ENCODE peak calls at places on chromosomes 11 and 22, in ten cellular contexts. C is fibroblast of mammary gland; A is CD4-positive, alpha-beta T cell; V is body of pancreas; U is neural progenitor cell; P is AG10803; Z is lower leg skin; W is tibial artery; B is Peyer's patch; D is AG09319. L is an unnamed sample.

GRCh38 chr11:105177658-105178057 is 38.1 kb upstream of the CARD18 start:
- DNase-seq in A (no peak), Z (no peak), V (no peak), W (no peak), P (peak), U (no peak), B (no peak), D (peak), C (peak), L (no peak)

GRCh38 chr22:40805699-40806203 is 13.4 kb downstream of the SLC25A17 start:
- DNase-seq in Z (no peak), W (no peak), C (no peak), B (no peak), U (no peak), V (no peak), P (no peak), A (no peak), D (no peak), L (no peak)

GRCh38 chr11:92830382-92831148 is 138.9 kb upstream of the MTNR1B start:
- DNase-seq in A (no peak), Z (no peak), W (no peak), V (no peak), U (no peak), B (no peak), D (no peak), P (no peak), C (no peak), L (no peak)

GRCh38 chr11:126416542-126417090 is 61.1 kb downstream of the ST3GAL4 start:
- DNase-seq in W (peak), U (peak), V (peak), Z (peak), D (peak), C (peak), P (peak), B (peak), A (peak), L (peak)

GRCh38 chr22:36566720-36567119 is 37.8 kb upstream of the EIF3D start:
- DNase-seq in C (no peak), D (no peak), Z (no peak), A (no peak), W (no peak), B (no peak), U (no peak), P (no peak), V (no peak), L (no peak)

GRCh38 chr22:47395481-47395880 is 633.0 kb downstream of the TBC1D22A start:
- DNase-seq in V (peak), B (peak), U (no peak), W (peak), A (no peak), P (no peak), D (no peak), C (no peak), Z (no peak), L (no peak)

GRCh38 chr11:72962717-72963116 is 148.5 kb downstream of the ATG16L2 start:
- DNase-seq in B (no peak), C (no peak), A (no peak), D (no peak), P (no peak), U (no peak), V (no peak), Z (no peak), W (no peak), L (no peak)

GRCh38 chr11:6022954-6023353 is 7.6 kb downstream of the OR56A1 start:
- DNase-seq in U (peak), V (peak), A (no peak), C (peak), B (no peak), D (no peak), P (peak), W (no peak), Z (no peak), L (no peak)

GRCh38 chr11:106974831-106975230 is 43.4 kb downstream of the GUCY1A2 start:
- DNase-seq in V (no peak), U (no peak), P (no peak), D (no peak), B (no peak), A (no peak), C (no peak), Z (no peak), W (no peak), L (no peak)

GRCh38 chr11:3000032-3000961 is 8.2 kb upstream of the NAP1L4 start:
- DNase-seq in D (no peak), C (peak), A (no peak), Z (peak), V (peak), B (peak), P (no peak), U (peak), W (peak), L (no peak)

GRCh38 chr22:42335839-42336378 is 65.5 kb upstream of the TCF20 start:
- DNase-seq in U (no peak), B (no peak), C (no peak), V (peak), W (no peak), A (no peak), D (no peak), Z (no peak), P (no peak), L (no peak)

GRCh38 chr11:69874178-69874983 is 55.2 kb upstream of the FGF3 start:
- DNase-seq in B (peak), V (no peak), P (no peak), C (no peak), W (peak), Z (peak), A (no peak), D (no peak), U (no peak), L (no peak)

GRCh38 chr11:86037743-86038142 is 31.1 kb downstream of the PICALM start:
- DNase-seq in B (no peak), C (no peak), D (no peak), A (no peak), Z (no peak), U (no peak), W (no peak), V (no peak), P (no peak), L (no peak)

GRCh38 chr22:20457506-20458240 is 20.0 kb upstream of the SCARF2 start:
- DNase-seq in W (no peak), P (no peak), B (no peak), C (no peak), D (no peak), U (no peak), V (no peak), Z (no peak), A (no peak), L (no peak)

GRCh38 chr11:118194835-118195627 is 18.6 kb upstream of the SCN2B start:
- DNase-seq in C (peak), Z (peak), B (peak), D (peak), U (no peak), A (no peak), W (peak), V (peak), P (peak), L (peak)

GRCh38 chr11:13602844-13603243 is 65.6 kb upstream of the FAR1 start:
- DNase-seq in D (no peak), P (no peak), V (no peak), A (no peak), B (no peak), C (no peak), Z (no peak), U (peak), W (no peak), L (no peak)

GRCh38 chr11:110991621-110992355 is 253.7 kb upstream of the POU2AF2 start:
- DNase-seq in Z (no peak), B (no peak), D (peak), P (peak), W (no peak), C (peak), A (no peak), V (peak), U (no peak), L (no peak)

GRCh38 chr22:48414662-48415061 is 1413.0 kb downstream of the BRD1 start:
- DNase-seq in P (no peak), V (no peak), U (no peak), B (no peak), A (no peak), W (peak), Z (no peak), C (no peak), D (no peak), L (no peak)

GRCh38 chr22:26479043-26479791 is 4.4 kb downstream of the HPS4 start:
- DNase-seq in V (no peak), U (no peak), B (no peak), D (no peak), W (no peak), C (no peak), Z (no peak), P (no peak), A (no peak), L (no peak)

GRCh38 chr11:130122141-130122575 is 37.4 kb upstream of the ST14 start:
- DNase-seq in P (no peak), W (no peak), A (no peak), U (no peak), D (no peak), C (no peak), Z (no peak), B (no peak), V (no peak), L (no peak)

GRCh38 chr11:124740277-124740882 is 638 bp downstream of the NRGN start:
- DNase-seq in C (peak), A (no peak), B (peak), D (no peak), U (peak), W (no peak), P (no peak), V (no peak), Z (peak), L (no peak)

GRCh38 chr11:15213471-15214231 is 98.9 kb downstream of the INSC start:
- DNase-seq in W (no peak), V (no peak), B (no peak), Z (no peak), U (no peak), P (no peak), D (no peak), A (no peak), C (no peak), L (no peak)

GRCh38 chr11:96299155-96299883 is 43.7 kb downstream of the MAML2 start:
- DNase-seq in U (no peak), W (no peak), P (no peak), Z (peak), C (no peak), D (no peak), V (no peak), A (no peak), B (no peak), L (no peak)
- TF ChIP-seq CTCF in U (no peak), W (no peak), P (no peak), Z (no peak), C (no peak), D (no peak), V (no peak), A (no peak), B (no peak), L (no peak)

GRCh38 chr22:37678372-37678771 is 2.9 kb downstream of the LGALS1 start:
- DNase-seq in W (no peak), D (no peak), C (no peak), P (no peak), B (no peak), V (no peak), U (no peak), Z (no peak), A (no peak), L (no peak)
- TF ChIP-seq CTCF in W (no peak), D (no peak), C (no peak), P (no peak), B (no peak), V (no peak), U (no peak), Z (no peak), A (no peak), L (no peak)

DNA sequence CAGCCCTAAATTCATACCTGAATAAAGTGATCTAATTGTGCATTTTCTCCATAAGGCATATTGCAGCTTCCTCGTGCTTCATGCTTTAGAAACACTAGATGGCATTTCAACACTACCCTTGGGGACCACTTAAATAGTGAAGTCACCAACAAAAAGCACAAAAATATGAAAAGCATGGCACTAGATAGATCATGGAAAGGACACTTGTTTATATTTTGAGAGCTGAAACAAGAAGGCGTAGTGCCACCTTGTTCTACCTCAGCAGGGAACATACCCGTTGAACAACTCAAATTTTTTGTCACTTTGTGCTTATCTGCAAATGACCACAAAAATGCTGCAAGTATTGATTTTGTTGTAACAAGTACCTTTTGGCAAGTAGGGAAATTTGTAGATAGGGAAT is 8.6 kb downstream of the TBCEL start:
- DNase-seq in A (no peak), W (no peak), B (no peak), V (no peak), P (no peak), D (no peak), Z (no peak), C (no peak), U (no peak), L (no peak)
- TF ChIP-seq CTCF in A (no peak), W (no peak), B (no peak), V (no peak), P (no peak), D (no peak), Z (no peak), C (no peak), U (no peak), L (no peak)

DNA sequence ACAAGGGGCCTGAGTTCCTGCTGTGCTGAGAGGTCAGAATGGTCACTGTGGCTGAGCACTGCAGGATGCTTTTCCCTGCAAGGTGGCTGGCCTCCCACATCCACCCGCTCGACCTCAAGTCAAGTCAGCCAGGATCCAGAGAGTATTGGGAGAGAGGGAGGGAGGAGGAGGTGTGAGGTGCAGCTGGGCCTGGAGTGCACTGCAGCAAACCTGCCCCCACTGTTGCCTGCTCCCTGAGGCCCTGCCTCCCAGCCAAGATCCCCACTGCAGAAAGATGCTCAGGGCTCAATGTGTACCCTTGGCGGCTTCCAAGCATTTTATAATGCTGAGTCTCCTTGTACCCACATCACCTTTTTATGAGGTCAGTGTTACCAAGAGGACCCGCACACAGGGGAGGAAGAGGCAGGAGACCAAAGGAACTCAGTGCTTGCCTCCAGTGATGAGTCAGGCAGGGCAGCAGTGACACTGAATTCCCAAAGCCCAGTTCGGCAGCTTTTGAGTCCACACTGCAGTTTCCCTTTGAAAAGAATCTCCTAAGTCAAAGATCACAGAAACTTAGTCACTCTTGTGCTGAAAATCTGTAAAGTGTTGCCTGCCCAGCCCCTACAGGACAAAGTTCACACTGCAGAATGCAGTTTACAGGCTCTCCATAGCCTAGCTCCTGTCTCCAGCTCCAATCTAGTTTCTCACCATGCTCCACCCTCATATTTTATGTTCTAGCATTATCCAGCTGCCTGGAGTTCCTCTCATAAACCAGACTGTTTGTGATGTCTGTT is 3.1 kb downstream of the ENDOD1 start:
- DNase-seq in B (peak), D (no peak), P (peak), U (peak), Z (no peak), C (peak), V (no peak), A (peak), W (no peak), L (no peak)
- TF ChIP-seq CTCF in B (peak), D (peak), P (peak), U (peak), Z (no peak), C (peak), V (peak), A (peak), W (peak), L (peak)

GRCh38 chr11:32374261-32374711 is 61.1 kb downstream of the WT1 start:
- DNase-seq in Z (peak), P (peak), V (peak), A (peak), W (no peak), B (no peak), U (peak), D (peak), C (peak), L (no peak)
- TF ChIP-seq CTCF in Z (no peak), P (peak), V (no peak), A (no peak), W (no peak), B (peak), U (peak), D (peak), C (peak), L (peak)

DNA sequence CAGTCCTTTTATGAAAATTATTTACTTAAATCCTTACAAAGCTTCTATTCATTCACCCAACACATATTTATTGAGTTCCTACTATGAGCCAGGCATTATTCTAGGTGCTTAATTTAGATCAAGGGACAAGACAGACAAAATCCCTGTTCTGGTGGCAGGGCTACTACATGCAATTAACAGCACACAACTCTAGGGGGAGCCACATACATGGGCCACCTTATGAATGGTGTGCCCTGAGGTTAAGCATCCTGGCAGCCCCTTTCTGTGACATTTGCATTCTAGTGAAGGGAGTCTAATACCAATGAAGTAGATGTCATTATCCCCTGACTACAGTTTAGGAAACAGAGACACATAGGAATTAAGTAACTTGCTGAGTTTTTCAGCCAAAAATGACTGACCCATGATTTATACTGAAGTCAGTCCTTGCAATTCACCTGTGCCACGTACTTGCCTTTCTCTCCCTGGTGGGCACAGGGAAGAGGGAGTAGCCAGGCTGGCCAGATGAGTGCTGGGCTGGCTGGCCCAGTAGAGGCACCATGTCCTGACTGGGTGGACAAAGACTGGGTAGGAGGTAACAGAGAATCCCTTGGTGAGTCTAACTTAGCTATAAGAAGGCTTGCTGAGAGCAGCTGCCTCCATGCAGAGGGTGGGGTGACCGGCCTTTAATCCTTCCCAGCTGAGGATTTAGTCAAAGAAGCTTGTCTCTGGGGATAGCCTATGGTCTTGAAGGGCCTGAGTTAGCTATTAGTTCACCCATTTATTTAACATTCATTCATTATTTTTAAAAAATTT is 52.0 kb upstream of the ELF5 start:
- DNase-seq in V (peak), C (no peak), B (no peak), U (peak), P (no peak), W (no peak), Z (no peak), D (no peak), A (no peak), L (no peak)
- TF ChIP-seq CTCF in V (peak), C (peak), B (peak), U (peak), P (peak), W (no peak), Z (no peak), D (peak), A (no peak), L (peak)

DNA sequence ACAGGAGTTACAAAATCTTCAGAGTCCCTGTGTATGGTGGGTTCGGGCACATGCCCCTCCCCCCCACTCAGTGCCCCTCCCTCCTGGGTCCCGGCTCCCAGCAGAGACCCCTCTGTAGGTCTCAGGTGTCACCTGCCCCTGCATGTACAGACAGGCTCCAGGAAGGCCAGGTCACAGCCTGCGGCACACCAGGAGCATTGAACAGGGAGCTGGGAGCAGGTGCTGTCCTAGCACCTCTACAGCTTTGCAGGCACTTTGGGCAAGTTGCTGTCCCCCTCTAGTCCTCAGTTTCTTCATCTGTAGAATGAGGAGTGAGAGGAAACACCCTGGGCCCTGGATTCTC is 80.1 kb upstream of the RTL6 start:
- DNase-seq in W (no peak), U (no peak), B (no peak), P (no peak), C (no peak), Z (no peak), A (no peak), D (no peak), V (no peak), L (no peak)
- TF ChIP-seq CTCF in W (no peak), U (no peak), B (no peak), P (no peak), C (no peak), Z (no peak), A (no peak), D (no peak), V (no peak), L (no peak)

GRCh38 chr11:8794677-8795103 is 112.1 kb downstream of the RPL27A start:
- DNase-seq in W (no peak), B (peak), A (no peak), D (no peak), U (no peak), V (peak), C (no peak), Z (no peak), P (no peak), L (peak)
- TF ChIP-seq CTCF in W (peak), B (peak), A (no peak), D (no peak), U (peak), V (peak), C (peak), Z (no peak), P (peak), L (peak)